ENCODE peak calls at places on chromosome 5, in four cellular contexts. W is K562, H is A549, T is GM12878. A is an unnamed sample.

GRCh38 chr5:17991775-17992174 is 357.5 kb downstream of the TAF11L14 start:
- DNase-seq in W (no peak), H (no peak), T (no peak), A (no peak)

GRCh38 chr5:82307431-82307830 is 29.3 kb upstream of the RPS23 start:
- DNase-seq in W (no peak), H (no peak), T (no peak), A (no peak)

GRCh38 chr5:139399501-139400121 is 4.3 kb downstream of the SPATA24 start:
- DNase-seq in W (no peak), H (no peak), T (peak; percentile 77), A (no peak)

GRCh38 chr5:127290946-127291763 is 559 bp downstream of the MEGF10 start:
- DNase-seq in W (no peak), H (no peak), T (no peak), A (no peak)

GRCh38 chr5:163757344-163757743 is 251.9 kb downstream of the MAT2B start:
- DNase-seq in W (no peak), H (no peak), T (no peak), A (no peak)

GRCh38 chr5:153791339-153791738 is 247.4 kb downstream of the FAM114A2 start:
- DNase-seq in W (no peak), H (no peak), T (no peak), A (no peak)

GRCh38 chr5:13511442-13511841 is 433.0 kb downstream of the DNAH5 start:
- DNase-seq in W (no peak), H (no peak), T (no peak), A (no peak)

GRCh38 chr5:108801776-108802175 is 54.1 kb downstream of the FER start:
- DNase-seq in W (no peak), H (peak; percentile 51), T (no peak), A (peak; percentile 97)

GRCh38 chr5:127572930-127573329 is 55.5 kb downstream of the PRRC1 start:
- DNase-seq in W (no peak), H (peak; percentile 7), T (no peak), A (no peak)

GRCh38 chr5:59466271-59466670 is 427.3 kb downstream of the PDE4D start:
- DNase-seq in W (no peak), H (no peak), T (no peak), A (no peak)
- TF ChIP-seq ELK1 in W (no peak), H (no peak), T (no peak), A (no peak)

DNA sequence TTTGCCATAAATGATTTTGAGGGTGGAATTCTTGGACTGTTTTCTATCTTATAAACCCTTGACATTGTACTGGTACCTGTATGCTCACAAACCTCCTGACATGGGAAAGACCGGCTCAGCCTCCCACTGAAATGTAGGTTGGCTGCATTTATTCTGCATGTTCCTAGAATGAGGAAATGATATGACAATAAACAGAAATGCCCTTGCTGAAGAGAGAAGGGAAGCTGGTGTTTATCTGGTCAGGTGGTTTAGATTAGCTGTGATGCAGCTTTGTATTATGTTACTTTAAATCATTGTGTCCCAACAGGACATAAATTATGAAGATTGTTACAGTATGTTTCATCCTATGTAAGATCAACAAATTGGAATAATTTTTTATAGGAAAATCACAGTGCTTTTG is 23.1 kb upstream of the CATSPER3 start:
- DNase-seq in W (no peak), H (no peak), T (no peak), A (peak; percentile 39)
- TF ChIP-seq ELK1 in W (no peak), H (no peak), T (no peak), A (no peak)

GRCh38 chr5:141039517-141039916 is 11.7 kb upstream of the PCDHB1 start:
- DNase-seq in W (no peak), H (no peak), T (no peak), A (no peak)

GRCh38 chr5:141041427-141041785 is 9.8 kb upstream of the PCDHB1 start:
- DNase-seq in W (no peak), H (no peak), T (no peak), A (no peak)

GRCh38 chr5:141040763-141041426 is 10.3 kb upstream of the PCDHB1 start:
- DNase-seq in W (peak; percentile 78), H (peak; percentile 89), T (no peak), A (peak; percentile 1)

GRCh38 chr5:141039061-141039460 is 12.1 kb upstream of the PCDHB1 start:
- DNase-seq in W (no peak), H (no peak), T (no peak), A (no peak)

DNA sequence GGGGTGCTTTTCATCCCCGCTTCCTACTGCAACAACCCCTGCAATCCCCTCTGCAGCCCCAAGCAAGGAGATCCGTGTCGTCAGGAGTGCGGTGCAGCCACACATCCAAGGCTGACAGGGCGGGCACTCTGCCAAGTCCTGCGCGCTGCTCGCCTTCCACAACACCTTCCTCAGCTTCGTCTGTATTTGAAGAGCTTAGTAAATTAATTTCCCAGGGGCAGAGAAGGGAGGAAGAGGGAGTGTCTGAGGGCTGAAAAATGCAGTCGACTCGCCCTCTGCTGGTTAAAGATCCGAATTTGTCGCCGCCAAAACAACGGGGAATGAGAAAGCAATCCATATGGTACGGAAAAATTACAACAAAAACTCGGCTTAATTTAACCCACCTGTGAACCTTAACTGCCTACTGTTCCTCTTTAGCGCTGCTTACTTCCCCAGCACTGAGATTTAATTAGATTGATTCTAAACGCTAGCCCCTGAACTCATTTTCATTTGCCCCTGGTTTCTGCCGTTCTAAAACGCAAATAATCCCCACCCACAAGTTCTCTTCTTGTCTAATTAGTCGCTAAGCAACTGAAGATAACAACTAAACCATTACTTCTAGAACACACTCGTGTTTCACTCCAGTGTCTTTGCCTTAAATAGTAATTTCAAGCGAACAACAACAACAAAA is 10.9 kb upstream of the PCDHB1 start:
- DNase-seq in W (no peak), H (peak; percentile 76), T (no peak), A (no peak)
- TF ChIP-seq ELK1 in W (no peak), H (no peak), T (no peak), A (no peak)

GRCh38 chr5:171630047-171630669 is 155.5 kb upstream of the SMIM23 start:
- DNase-seq in W (peak; percentile 61), H (peak; percentile 88), T (no peak), A (peak; percentile 52)
- TF ChIP-seq ELK1 in W (no peak), H (no peak), T (no peak), A (no peak)

GRCh38 chr5:171337207-171337562 is 28.1 kb downstream of the TLX3 start:
- DNase-seq in W (no peak), H (no peak), T (no peak), A (no peak)

GRCh38 chr5:171335616-171336015 is 26.6 kb downstream of the TLX3 start:
- DNase-seq in W (no peak), H (no peak), T (no peak), A (no peak)

GRCh38 chr5:171340042-171340441 is 31.0 kb downstream of the TLX3 start:
- DNase-seq in W (no peak), H (no peak), T (no peak), A (no peak)

GRCh38 chr5:171340491-171340890 is 31.4 kb downstream of the TLX3 start:
- DNase-seq in W (no peak), H (no peak), T (no peak), A (no peak)

DNA sequence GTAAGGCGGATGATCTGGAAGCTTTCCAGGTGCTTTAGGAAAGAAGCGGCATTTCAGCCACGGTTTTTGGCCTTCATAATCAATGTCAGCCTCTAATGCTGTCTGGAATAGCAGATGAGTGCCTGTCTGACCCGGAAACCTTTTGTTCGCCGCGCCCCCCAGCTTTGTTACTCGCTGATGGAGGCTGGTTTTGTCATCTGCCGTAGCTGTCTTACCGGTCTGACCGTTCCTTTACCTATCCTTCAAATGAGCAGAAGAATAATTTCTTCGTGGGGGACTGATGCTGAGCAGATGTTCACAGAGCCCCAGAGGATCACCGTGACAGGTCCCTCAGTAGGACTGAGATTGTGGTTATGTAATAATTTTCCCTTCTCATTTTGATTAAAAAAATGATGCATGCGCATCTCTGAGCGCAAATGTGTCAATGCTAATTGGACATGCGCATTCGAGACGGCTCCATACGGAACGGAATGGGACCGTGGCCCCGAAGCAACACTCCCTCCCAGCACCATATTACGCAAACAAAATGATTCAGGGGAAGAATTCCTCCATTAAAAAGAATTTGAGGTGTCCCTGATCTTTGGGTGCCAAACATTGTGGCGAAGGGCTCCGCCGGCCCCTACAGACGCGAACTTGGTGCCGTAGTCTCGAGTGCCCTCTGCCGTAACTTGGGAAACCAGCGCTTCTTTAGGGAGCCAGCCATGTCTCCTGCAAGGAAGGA is 27.6 kb downstream of the TLX3 start:
- DNase-seq in W (no peak), H (peak; percentile 32), T (no peak), A (peak; percentile 64)
- TF ChIP-seq ELK1 in W (no peak), H (no peak), T (no peak), A (no peak)

DNA sequence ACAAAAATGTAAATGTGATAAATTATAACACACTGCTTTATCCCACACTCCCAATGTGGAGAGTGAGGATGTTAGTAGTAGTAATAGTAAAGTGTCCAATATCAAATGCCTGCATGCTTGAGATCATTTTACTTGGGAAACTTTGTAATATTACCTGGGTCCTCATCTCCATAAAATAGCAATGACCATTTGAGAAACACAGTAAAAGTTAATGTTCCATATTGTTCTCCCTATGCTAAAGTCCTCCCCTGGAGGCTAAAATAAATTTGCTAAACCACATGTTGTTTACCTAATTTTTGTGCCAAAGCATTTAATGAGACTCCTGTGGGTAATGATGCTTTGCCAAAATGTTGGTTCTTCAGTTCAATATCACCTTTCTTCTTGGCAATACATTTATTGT is 291.2 kb downstream of the CDH10 start:
- DNase-seq in W (no peak), H (no peak), T (no peak), A (no peak)
- TF ChIP-seq ELK1 in W (no peak), H (no peak), T (no peak), A (no peak)

DNA sequence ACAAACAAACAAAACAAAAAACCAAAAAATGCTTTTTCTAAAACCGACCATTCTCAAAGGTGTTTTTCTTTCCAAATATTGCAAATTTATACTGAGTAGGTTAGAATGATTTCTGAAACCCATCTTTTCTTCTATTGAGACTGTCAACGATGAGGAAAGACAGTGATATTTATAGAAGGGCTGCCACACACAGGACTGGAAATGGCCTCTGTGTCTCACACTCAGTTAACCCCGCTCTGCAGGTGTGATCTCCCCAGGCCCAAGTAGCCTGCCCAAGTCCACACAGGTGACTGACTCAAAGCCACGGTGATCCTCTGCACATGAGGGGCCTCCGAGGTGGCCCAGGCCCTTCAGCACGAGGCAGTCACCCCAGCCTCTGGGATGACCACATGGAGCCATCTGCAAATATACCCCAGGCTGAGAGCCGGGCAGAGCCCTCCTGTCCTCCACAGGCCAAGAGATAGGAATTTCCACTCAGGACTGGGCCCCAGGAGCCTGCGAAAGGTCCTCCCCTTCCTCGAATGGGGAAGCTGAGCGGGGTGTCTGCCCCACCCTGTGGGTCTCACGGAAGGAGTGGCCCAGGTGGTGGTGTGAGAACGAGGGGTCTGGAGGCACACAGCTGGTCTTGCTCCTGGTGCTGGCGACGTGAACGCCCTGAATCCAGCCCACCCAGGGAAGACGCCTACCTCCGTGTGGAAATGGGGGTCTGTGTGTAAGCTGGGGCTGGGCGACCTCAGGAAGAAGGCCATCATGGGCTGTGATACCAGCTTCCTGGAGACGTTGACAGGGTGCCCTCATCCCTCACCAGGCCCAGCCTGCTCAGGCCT is 53.0 kb upstream of the PHYKPL start:
- DNase-seq in W (no peak), H (no peak), T (no peak), A (no peak)
- TF ChIP-seq ELK1 in W (no peak), H (no peak), T (no peak), A (no peak)

GRCh38 chr5:110879675-110880074 is 140.9 kb downstream of the SLC25A46 start:
- DNase-seq in W (no peak), H (no peak), T (no peak), A (no peak)

GRCh38 chr5:110884005-110884404 is 145.2 kb downstream of the SLC25A46 start:
- DNase-seq in W (no peak), H (no peak), T (no peak), A (peak; percentile 48)

DNA sequence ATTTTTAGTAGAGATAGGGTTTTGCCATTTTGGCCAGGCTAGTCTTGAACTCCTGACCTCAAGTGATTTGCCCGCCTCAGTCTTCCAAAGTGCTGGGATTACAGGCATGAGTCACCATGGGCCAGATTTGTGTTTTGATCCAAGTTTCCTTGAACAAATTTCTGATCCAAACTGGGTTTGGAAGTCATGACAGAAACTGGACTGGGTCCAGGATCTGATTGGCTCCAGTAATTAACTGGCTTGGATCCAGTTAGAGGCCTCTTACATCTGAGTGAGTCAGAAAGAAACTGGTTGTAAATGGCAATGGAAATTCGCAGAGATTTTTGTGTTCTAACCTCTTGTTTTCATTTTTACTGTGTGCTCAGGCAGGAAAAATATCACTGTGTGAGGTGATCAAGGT is 141.6 kb downstream of the SLC25A46 start:
- DNase-seq in W (no peak), H (no peak), T (peak; percentile 4), A (peak; percentile 92)
- TF ChIP-seq ELK1 in W (no peak), H (no peak), T (no peak), A (no peak)